ENCODE peak calls at places on chromosomes 12 and 14, in ten cellular contexts. B, D, S, L, I, A, C, F, M and X are unnamed samples.

GRCh38 chr14:77485256-77485655 is 13.4 kb downstream of the ISM2 start:
- DNase-seq in B (no peak), D (no peak), S (peak; percentile 24), L (no peak), I (no peak), A (no peak), C (no peak), F (no peak), M (no peak), X (no peak)

GRCh38 chr14:86521032-86521730 is 991.2 kb downstream of the FLRT2 start:
- DNase-seq in B (no peak), D (no peak), S (no peak), L (peak; percentile 70), I (no peak), A (no peak), C (no peak), F (no peak), M (no peak), X (no peak)

GRCh38 chr14:28303248-28303647 is 463.3 kb upstream of the FOXG1 start:
- DNase-seq in B (no peak), D (no peak), S (no peak), L (no peak), I (no peak), A (no peak), C (no peak), F (no peak), M (no peak), X (no peak)

GRCh38 chr12:72230589-72230988 is 41.6 kb upstream of the TRHDE start:
- DNase-seq in B (peak; percentile 81), D (no peak), S (peak; percentile 91), L (no peak), I (peak; percentile 75), A (no peak), C (no peak), F (no peak), M (no peak), X (no peak)

GRCh38 chr12:5773550-5773949 is 171.5 kb downstream of the ANO2 start:
- DNase-seq in B (no peak), D (no peak), S (no peak), L (no peak), I (no peak), A (no peak), C (no peak), F (no peak), M (no peak), X (no peak)

GRCh38 chr14:91283666-91284065 is 39.2 kb upstream of the GPR68 start:
- DNase-seq in B (no peak), D (no peak), S (peak; percentile 18), L (no peak), I (no peak), A (no peak), C (no peak), F (no peak), M (no peak), X (no peak)

GRCh38 chr12:1282670-1283361 is 291.8 kb downstream of the ERC1 start:
- DNase-seq in B (no peak), D (no peak), S (no peak), L (peak; percentile 8), I (no peak), A (no peak), C (no peak), F (no peak), M (peak; percentile 90), X (no peak)

GRCh38 chr12:117850048-117850447 is 118.7 kb downstream of the KSR2 start:
- DNase-seq in B (peak; percentile 37), D (no peak), S (peak; percentile 38), L (peak; percentile 26), I (no peak), A (peak; percentile 32), C (peak; percentile 43), F (peak; percentile 33), M (no peak), X (peak; percentile 17)

GRCh38 chr14:28012629-28013415 is 753.8 kb upstream of the FOXG1 start:
- DNase-seq in B (no peak), D (no peak), S (no peak), L (no peak), I (no peak), A (no peak), C (no peak), F (no peak), M (no peak), X (no peak)

GRCh38 chr12:98373019-98373554 is 142.3 kb upstream of the TMPO start:
- DNase-seq in B (peak; percentile 35), D (no peak), S (peak; percentile 52), L (peak; percentile 3), I (no peak), A (no peak), C (no peak), F (peak; percentile 19), M (no peak), X (no peak)

GRCh38 chr14:71712478-71712877 is 219.8 kb upstream of the RGS6 start:
- DNase-seq in B (no peak), D (no peak), S (no peak), L (no peak), I (no peak), A (no peak), C (no peak), F (no peak), M (no peak), X (no peak)

GRCh38 chr12:55760663-55761062 is 17.7 kb downstream of the GDF11 start:
- DNase-seq in B (no peak), D (no peak), S (no peak), L (no peak), I (no peak), A (no peak), C (no peak), F (no peak), M (no peak), X (peak; percentile 53)

GRCh38 chr12:52050771-52051541 is at the start of gene NR4A1:
- DNase-seq in B (peak; percentile 96), D (peak; percentile 100), S (peak; percentile 91), L (peak; percentile 98), I (peak; percentile 88), A (peak; percentile 95), C (peak; percentile 97), F (peak; percentile 96), M (peak; percentile 100), X (peak; percentile 99)
- TF ChIP-seq CTCF in B (peak; percentile 42), D (no peak), S (peak; percentile 65), L (peak; percentile 11), I (no peak), A (no peak), C (no peak), F (peak; percentile 15), M (no peak), X (no peak)

GRCh38 chr14:90114554-90114953 is 52.8 kb downstream of the KCNK13 start:
- DNase-seq in B (no peak), D (no peak), S (no peak), L (no peak), I (no peak), A (no peak), C (no peak), F (peak; percentile 42), M (no peak), X (no peak)
- TF ChIP-seq CTCF in B (peak; percentile 54), D (no peak), S (peak; percentile 60), L (no peak), I (no peak), A (peak; percentile 52), C (no peak), F (peak; percentile 74), M (no peak), X (no peak)

GRCh38 chr12:94427520-94428381 is 31.9 kb downstream of the CEP83 start:
- DNase-seq in B (peak; percentile 40), D (no peak), S (peak; percentile 43), L (peak; percentile 61), I (peak; percentile 74), A (no peak), C (no peak), F (peak; percentile 15), M (peak; percentile 85), X (no peak)

GRCh38 chr12:94426049-94426448 is 33.6 kb downstream of the CEP83 start:
- DNase-seq in B (no peak), D (no peak), S (no peak), L (no peak), I (no peak), A (no peak), C (no peak), F (no peak), M (no peak), X (no peak)

GRCh38 chr12:94429191-94429590 is 30.5 kb downstream of the CEP83 start:
- DNase-seq in B (no peak), D (no peak), S (no peak), L (no peak), I (no peak), A (no peak), C (no peak), F (no peak), M (no peak), X (no peak)

GRCh38 chr12:94430304-94430703 is 29.4 kb downstream of the CEP83 start:
- DNase-seq in B (no peak), D (no peak), S (no peak), L (no peak), I (no peak), A (no peak), C (no peak), F (no peak), M (no peak), X (no peak)

DNA sequence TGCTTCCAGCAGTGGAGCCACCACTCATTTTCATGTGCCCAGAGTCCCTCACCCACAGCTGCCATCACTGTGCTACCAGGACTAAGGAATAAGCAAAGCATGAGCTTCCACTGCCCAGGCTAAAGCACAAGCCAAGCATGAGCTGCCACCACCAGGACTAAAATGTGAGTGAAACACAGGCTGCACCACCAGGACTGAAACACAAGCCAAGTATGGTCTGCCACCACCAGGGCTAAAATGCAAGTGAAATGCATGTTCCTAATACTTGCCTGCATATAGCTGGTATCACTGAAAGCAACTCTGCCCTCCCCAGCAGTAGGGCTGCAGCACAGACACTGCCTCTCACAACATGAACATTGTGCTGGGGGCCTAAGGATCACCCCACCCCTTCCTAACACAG is 30.0 kb downstream of the CEP83 start:
- DNase-seq in B (no peak), D (no peak), S (peak; percentile 3), L (no peak), I (no peak), A (no peak), C (no peak), F (no peak), M (no peak), X (peak; percentile 22)
- TF ChIP-seq CTCF in B (peak; percentile 34), D (no peak), S (no peak), L (no peak), I (no peak), A (no peak), C (no peak), F (no peak), M (no peak), X (no peak)

DNA sequence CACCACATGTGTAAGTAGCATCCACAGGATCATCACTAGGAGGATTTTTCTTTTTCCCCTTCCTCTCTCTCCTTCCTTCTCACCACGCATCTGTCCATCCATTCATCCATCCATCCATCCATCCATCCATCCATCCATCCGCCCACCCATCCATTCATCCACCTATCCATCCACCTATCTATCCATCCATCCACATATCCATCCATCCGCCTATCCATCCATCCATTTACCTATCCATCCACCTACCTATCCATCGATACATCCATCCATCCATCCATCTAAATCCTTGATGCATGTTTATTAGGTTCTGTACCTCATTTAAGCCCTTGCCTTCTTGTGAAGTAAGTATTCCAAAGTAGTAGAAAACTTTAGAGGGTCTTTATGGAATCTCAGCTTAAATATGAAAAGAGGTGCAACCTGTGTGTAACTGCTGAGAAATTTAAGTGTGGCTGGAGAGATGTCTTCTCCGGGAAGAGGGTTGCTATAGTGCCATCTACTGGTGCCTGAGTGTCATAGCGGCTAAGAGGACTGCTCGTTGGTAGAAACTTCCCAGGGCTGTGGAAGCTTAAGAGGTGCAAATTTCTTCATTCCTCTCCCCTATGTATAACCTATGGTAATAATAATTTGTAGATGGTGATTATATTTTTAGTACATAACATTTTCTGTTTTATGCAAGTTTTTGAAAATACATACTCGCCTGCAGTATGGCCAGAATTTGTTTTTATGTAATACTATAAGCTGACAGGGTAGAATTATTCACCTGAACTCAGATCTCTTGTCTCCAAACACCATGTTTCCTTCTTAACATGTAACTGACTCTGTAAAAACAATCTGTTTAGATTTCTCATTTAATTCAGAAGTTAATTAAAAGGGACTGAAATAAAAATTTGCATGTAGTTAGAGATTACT is 46.0 kb downstream of the MYO1H start:
- DNase-seq in B (peak; percentile 45), D (no peak), S (peak; percentile 42), L (peak; percentile 46), I (peak; percentile 16), A (no peak), C (no peak), F (peak; percentile 44), M (peak; percentile 68), X (peak; percentile 51)
- TF ChIP-seq CTCF in B (peak; percentile 96), D (peak; percentile 88), S (peak; percentile 91), L (peak; percentile 69), I (peak; percentile 97), A (peak; percentile 90), C (peak; percentile 73), F (peak; percentile 99), M (peak; percentile 55), X (peak; percentile 88)